ENCODE peak calls at places on chromosomes 5 and 9, in six cellular contexts. W is endothelial cell, Q is fibroblast of pulmonary artery, R is fibroblast of lung, A is psoas muscle, H is HFFc6. O is an unnamed sample.

GRCh38 chr9:98314381-98315066 is 59.1 kb upstream of the TBC1D2 start:
- DNase-seq in A (no peak), W (no peak), R (peak; percentile 38), Q (peak; percentile 75), H (peak; percentile 26), O (no peak)

GRCh38 chr9:80692751-80693150 is 996.6 kb downstream of the TLE1 start:
- DNase-seq in W (no peak), Q (no peak), A (no peak), R (no peak), H (no peak), O (no peak)

GRCh38 chr9:129617167-129617566 is 3.7 kb downstream of the C9orf50 start:
- DNase-seq in H (peak; percentile 87), A (no peak), R (peak; percentile 61), W (no peak), Q (peak; percentile 55), O (no peak)

GRCh38 chr9:36401897-36402480 is 1.9 kb upstream of the RNF38 start:
- DNase-seq in H (no peak), R (no peak), Q (no peak), W (no peak), A (no peak), O (no peak)

GRCh38 chr9:91802391-91802790 is 147.6 kb downstream of the ROR2 start:
- DNase-seq in H (no peak), Q (no peak), W (no peak), R (peak; percentile 60), A (no peak), O (no peak)

GRCh38 chr5:7394889-7395431 is 978 bp upstream of the ADCY2 start:
- DNase-seq in R (no peak), Q (no peak), A (peak; percentile 51), W (peak; percentile 56), H (no peak), O (no peak)

GRCh38 chr9:105171589-105171988 is 72.9 kb upstream of the SLC44A1 start:
- DNase-seq in H (no peak), Q (no peak), W (no peak), A (no peak), R (no peak), O (no peak)

GRCh38 chr9:23907343-23907742 is 81.3 kb upstream of the ELAVL2 start:
- DNase-seq in H (no peak), A (no peak), R (no peak), W (no peak), Q (no peak), O (no peak)

GRCh38 chr5:102853680-102854079 is 98.6 kb downstream of the PAM start:
- DNase-seq in H (peak; percentile 38), R (peak; percentile 27), W (no peak), Q (no peak), A (no peak), O (no peak)

GRCh38 chr9:135478191-135478590 is 1.4 kb upstream of the PPP1R26 start:
- DNase-seq in W (no peak), R (no peak), Q (no peak), H (no peak), A (no peak), O (no peak)

GRCh38 chr5:154653764-154654483 is 101.3 kb upstream of the LARP1 start:
- DNase-seq in W (no peak), R (no peak), A (no peak), Q (no peak), H (no peak), O (no peak)

GRCh38 chr9:88537743-88538055 is 2.7 kb downstream of the NXNL2 start:
- DNase-seq in H (peak; percentile 96), A (peak; percentile 28), W (peak; percentile 27), R (peak; percentile 83), Q (peak; percentile 85), O (no peak)

GRCh38 chr9:137309368-137310189 is 7.5 kb upstream of the NRARP start:
- DNase-seq in A (no peak), Q (no peak), W (no peak), H (no peak), R (no peak), O (no peak)

GRCh38 chr5:129174447-129174846 is 79.9 kb downstream of the ISOC1 start:
- DNase-seq in H (no peak), R (no peak), A (no peak), W (no peak), Q (no peak), O (no peak)

GRCh38 chr5:129177451-129177850 is 82.9 kb downstream of the ISOC1 start:
- DNase-seq in H (no peak), R (no peak), A (no peak), Q (no peak), W (no peak), O (no peak)

GRCh38 chr5:129171194-129171944 is 76.8 kb downstream of the ISOC1 start:
- DNase-seq in R (no peak), H (no peak), A (no peak), W (no peak), Q (no peak), O (no peak)

DNA sequence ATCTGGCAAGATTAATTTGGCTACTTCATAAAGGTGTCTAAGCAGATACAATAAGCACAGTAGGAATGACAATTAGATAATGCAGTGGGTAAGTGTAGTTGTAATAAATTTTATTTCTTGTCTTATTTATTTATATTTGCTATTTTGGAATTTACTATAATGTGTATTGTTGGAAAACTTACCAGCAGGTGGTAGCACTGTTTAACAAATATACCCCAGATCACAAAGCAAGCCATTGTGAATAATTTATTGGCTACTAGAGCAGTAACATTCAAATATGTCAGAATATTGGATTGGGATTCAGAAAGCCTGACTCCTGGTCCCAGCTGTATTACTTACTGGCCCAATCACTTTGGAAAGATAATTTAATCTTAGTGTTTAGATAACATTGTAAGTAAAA is 78.0 kb downstream of the ISOC1 start:
- DNase-seq in W (no peak), H (no peak), Q (peak; percentile 76), R (peak; percentile 25), A (no peak), O (no peak)
- TF ChIP-seq CTCF in W (peak; percentile 48), H (peak; percentile 24), Q (peak; percentile 41), R (peak; percentile 11), A (no peak), O (peak; percentile 45)

GRCh38 chr9:22308177-22308576 is 138.4 kb upstream of the DMRTA1 start:
- DNase-seq in R (no peak), W (no peak), Q (no peak), A (no peak), H (no peak), O (no peak)

DNA sequence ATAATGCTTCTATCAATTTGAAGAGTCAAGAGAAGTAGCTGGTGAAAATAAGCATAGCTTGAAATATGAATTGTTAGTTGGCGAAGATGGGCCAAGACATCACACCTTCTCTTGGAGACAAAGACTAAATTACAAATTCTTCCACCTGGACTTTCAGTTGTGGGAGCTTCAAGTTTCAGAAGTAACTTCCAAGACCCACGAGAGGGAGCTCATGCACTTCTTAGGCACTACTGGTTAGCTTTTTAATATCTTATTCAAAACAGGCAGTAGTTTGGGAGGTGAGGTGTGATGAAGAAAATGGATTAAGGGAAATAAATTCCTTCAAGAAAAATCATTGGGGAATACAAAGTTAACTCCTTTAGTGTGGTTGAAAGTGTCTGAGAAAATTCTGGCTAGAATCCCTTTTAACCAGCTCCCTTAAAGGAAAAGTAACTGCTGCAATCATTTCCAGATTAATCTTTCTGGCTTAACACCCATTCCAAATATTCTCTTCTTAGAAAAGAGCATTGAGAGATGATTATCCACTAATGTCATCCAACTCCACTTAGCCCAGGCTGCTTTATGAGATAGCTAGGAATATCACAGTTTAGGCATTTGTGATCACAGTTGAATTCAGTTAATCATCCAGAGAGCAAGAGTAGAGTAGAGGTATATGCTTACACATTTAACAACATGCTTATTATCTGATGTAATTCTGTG is 139.5 kb upstream of the DMRTA1 start:
- DNase-seq in Q (peak; percentile 76), A (no peak), H (peak; percentile 41), R (peak; percentile 62), W (peak; percentile 44), O (no peak)
- TF ChIP-seq CTCF in Q (peak; percentile 68), A (peak; percentile 68), H (peak; percentile 76), R (peak; percentile 75), W (peak; percentile 49), O (peak; percentile 26)

GRCh38 chr5:146007270-146007669 is 70.9 kb downstream of the SH3RF2 start:
- DNase-seq in A (no peak), W (no peak), R (no peak), H (peak; percentile 28), Q (no peak), O (no peak)
- TF ChIP-seq CTCF in A (no peak), W (no peak), R (no peak), H (peak; percentile 26), Q (no peak), O (no peak)

GRCh38 chr9:133356391-133357091 is at the start of the genes SURF1 and SURF2:
- DNase-seq in Q (peak; percentile 72), R (peak; percentile 69), H (peak; percentile 71), W (peak; percentile 69), A (peak; percentile 92), O (peak; percentile 92)
- TF ChIP-seq CTCF in Q (no peak), R (no peak), H (no peak), W (no peak), A (no peak), O (no peak)

O was measured in mesothelial cell of epicardium.